ENCODE peak calls at places on chromosomes 16 and 17, in four cellular contexts. V is ureter, H is choroid plexus epithelial cell, X is NCI-H460. D is an unnamed sample.

GRCh38 chr17:80270836-80271235 is 10.2 kb downstream of the RNF213 start:
- DNase-seq in H (peak; percentile 47), V (no peak), X (no peak), D (peak; percentile 37)

GRCh38 chr17:62882284-62882683 is 74.2 kb upstream of the MARCHF10 start:
- DNase-seq in H (no peak), X (no peak), V (no peak), D (no peak)

GRCh38 chr16:86391486-86391885 is 118.8 kb upstream of the FOXF1 start:
- DNase-seq in X (peak; percentile 69), H (peak; percentile 48), V (no peak), D (peak; percentile 29)

GRCh38 chr17:80836971-80837481 is 154.6 kb upstream of the CHMP6 start:
- DNase-seq in H (no peak), X (no peak), V (no peak), D (no peak)

GRCh38 chr17:17783121-17783824 is 53.5 kb downstream of the SREBF1 start:
- DNase-seq in H (peak; percentile 36), X (no peak), V (peak; percentile 71), D (peak; percentile 66)

GRCh38 chr17:6239237-6239798 is 169.1 kb downstream of the WSCD1 start:
- DNase-seq in H (no peak), X (no peak), V (no peak), D (peak; percentile 32)

GRCh38 chr17:31398381-31399275 is 7.2 kb downstream of the RAB11FIP4 start:
- DNase-seq in X (no peak), V (peak; percentile 25), H (no peak), D (no peak)

GRCh38 chr17:42880776-42881175 is 19.8 kb upstream of the G6PC1 start:
- DNase-seq in V (no peak), X (no peak), H (no peak), D (no peak)

GRCh38 chr17:71760062-71760720 is 360.6 kb upstream of the SOX9 start:
- DNase-seq in V (no peak), X (no peak), H (peak; percentile 14), D (peak; percentile 62)

GRCh38 chr16:9102379-9102778 is 10.9 kb downstream of the HAPSTR1 start:
- DNase-seq in H (peak; percentile 90), X (no peak), V (no peak), D (peak; percentile 78)

GRCh38 chr16:83095926-83096692 is 469.3 kb downstream of the CDH13 start:
- DNase-seq in H (peak; percentile 43), V (no peak), X (no peak), D (peak; percentile 23)

GRCh38 chr16:52191533-52192134 is 355.3 kb downstream of the TOX3 start:
- DNase-seq in X (peak; percentile 48), V (peak; percentile 74), H (peak; percentile 77), D (peak; percentile 84)

GRCh38 chr16:85403693-85404092 is 209.4 kb upstream of the GSE1 start:
- DNase-seq in H (no peak), V (peak; percentile 32), X (no peak), D (no peak)

GRCh38 chr16:11677451-11677951 is 9.2 kb downstream of the SNN start:
- DNase-seq in H (no peak), X (no peak), V (no peak), D (no peak)

GRCh38 chr16:57624806-57625500 is 3.5 kb upstream of the ADGRG1 start:
- DNase-seq in V (no peak), X (no peak), H (no peak), D (no peak)

GRCh38 chr16:2339521-2340484 is 725 bp downstream of the ABCA3 start:
- DNase-seq in V (peak; percentile 61), X (peak; percentile 35), H (no peak), D (peak; percentile 55)

GRCh38 chr17:65723356-65723928 is 162.0 kb upstream of the AXIN2 start:
- DNase-seq in V (no peak), H (peak; percentile 58), X (no peak), D (peak; percentile 48)

GRCh38 chr17:49748791-49749190 is 15.1 kb downstream of the FAM117A start:
- DNase-seq in X (no peak), H (no peak), V (no peak), D (no peak)

GRCh38 chr17:63434951-63435571 is 11.0 kb downstream of the CYB561 start:
- DNase-seq in X (no peak), V (peak; percentile 91), H (no peak), D (peak; percentile 82)

GRCh38 chr16:8641671-8642070 is 20.2 kb downstream of the METTL22 start:
- DNase-seq in H (no peak), X (no peak), V (no peak), D (no peak)

GRCh38 chr17:7833795-7834553 is at the start of gene KDM6B:
- DNase-seq in H (peak; percentile 95), V (peak; percentile 96), X (peak; percentile 88), D (peak; percentile 96)

GRCh38 chr17:30188211-30188939 is 47.1 kb downstream of the SLC6A4 start:
- DNase-seq in H (no peak), X (no peak), V (no peak), D (no peak)

D was measured in astrocyte of the hippocampus.